ENCODE peak calls at places on chromosome 1, in ten cellular contexts. T, F, O, U, V, Y, I, P, E and G are unnamed samples.

GRCh38 chr1:149986486-149987296 is 23.8 kb downstream of the OTUD7B start:
- DNase-seq in T (no peak), F (no peak), O (no peak), U (no peak), V (no peak), Y (no peak), I (no peak), P (no peak), E (no peak), G (peak; percentile 65)

GRCh38 chr1:159071970-159072582 is 4.5 kb downstream of the AIM2 start:
- DNase-seq in T (no peak), F (no peak), O (no peak), U (peak; percentile 72), V (no peak), Y (no peak), I (peak; percentile 48), P (peak; percentile 40), E (no peak), G (peak; percentile 48)

GRCh38 chr1:12619396-12620141 is 1.6 kb upstream of the DHRS3 start:
- DNase-seq in T (peak; percentile 90), F (peak; percentile 87), O (peak; percentile 88), U (peak; percentile 78), V (peak; percentile 91), Y (peak; percentile 55), I (peak; percentile 74), P (peak; percentile 70), E (peak; percentile 89), G (peak; percentile 77)

GRCh38 chr1:67242016-67242415 is 65.7 kb upstream of the IL12RB2 start:
- DNase-seq in T (no peak), F (no peak), O (no peak), U (no peak), V (no peak), Y (no peak), I (no peak), P (no peak), E (no peak), G (no peak)

GRCh38 chr1:228744918-228745317 is 9.6 kb downstream of the RHOU start:
- DNase-seq in T (no peak), F (no peak), O (no peak), U (no peak), V (no peak), Y (no peak), I (no peak), P (no peak), E (no peak), G (no peak)

GRCh38 chr1:153343811-153344717 is 4.6 kb downstream of the PGLYRP4 start:
- DNase-seq in T (no peak), F (no peak), O (no peak), U (peak; percentile 56), V (peak; percentile 15), Y (no peak), I (no peak), P (no peak), E (no peak), G (no peak)

GRCh38 chr1:7104053-7104738 is 318.9 kb downstream of the CAMTA1 start:
- DNase-seq in T (no peak), F (no peak), O (no peak), U (no peak), V (no peak), Y (no peak), I (no peak), P (no peak), E (no peak), G (no peak)

GRCh38 chr1:193181526-193181925 is 4.9 kb downstream of the B3GALT2 start:
- DNase-seq in T (no peak), F (no peak), O (no peak), U (no peak), V (no peak), Y (no peak), I (no peak), P (no peak), E (no peak), G (no peak)

GRCh38 chr1:157326173-157326859 is 188.1 kb upstream of the ETV3 start:
- DNase-seq in T (no peak), F (no peak), O (no peak), U (no peak), V (no peak), Y (no peak), I (no peak), P (no peak), E (no peak), G (no peak)

GRCh38 chr1:175204285-175204684 is 11.7 kb upstream of the KIAA0040 start:
- DNase-seq in T (no peak), F (no peak), O (no peak), U (no peak), V (no peak), Y (no peak), I (no peak), P (no peak), E (no peak), G (no peak)

GRCh38 chr1:110053557-110054428 is 16.7 kb downstream of the ALX3 start:
- DNase-seq in T (peak; percentile 78), F (peak; percentile 61), O (peak; percentile 75), U (peak; percentile 9), V (peak; percentile 78), Y (no peak), I (no peak), P (peak; percentile 49), E (peak; percentile 73), G (no peak)

GRCh38 chr1:53094533-53094919 is 32.5 kb downstream of the PODN start:
- DNase-seq in T (no peak), F (no peak), O (no peak), U (no peak), V (no peak), Y (no peak), I (no peak), P (no peak), E (no peak), G (no peak)

GRCh38 chr1:246592695-246593094 is 26.4 kb downstream of the CNST start:
- DNase-seq in T (no peak), F (no peak), O (no peak), U (no peak), V (no peak), Y (no peak), I (no peak), P (no peak), E (no peak), G (peak; percentile 88)

GRCh38 chr1:44073528-44073927 is 42.3 kb upstream of the SLC6A9 start:
- DNase-seq in T (no peak), F (no peak), O (no peak), U (no peak), V (no peak), Y (no peak), I (no peak), P (no peak), E (no peak), G (no peak)

DNA sequence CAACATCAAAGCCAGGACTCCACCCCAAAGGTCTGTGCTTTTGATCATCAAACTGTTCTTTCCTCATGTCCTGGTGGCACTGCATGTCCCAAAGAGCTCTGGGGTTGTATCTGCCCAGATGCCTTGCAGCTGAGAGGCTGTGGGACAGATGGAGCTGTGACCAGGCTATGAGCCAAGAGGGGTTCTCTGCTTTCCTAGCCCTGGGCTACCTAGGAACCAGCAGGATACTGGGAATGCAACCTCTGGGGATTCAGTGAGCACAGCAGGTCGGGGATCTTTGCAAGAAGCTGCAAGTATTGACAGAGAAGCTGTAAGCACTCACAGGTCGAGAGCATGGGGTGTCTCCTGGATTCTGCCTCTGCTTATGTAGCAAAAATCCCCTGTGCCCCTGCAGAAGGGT is 186.6 kb downstream of the GRIK3 start:
- DNase-seq in T (no peak), F (no peak), O (no peak), U (no peak), V (no peak), Y (no peak), I (no peak), P (no peak), E (no peak), G (no peak)
- H3K27ac ChIP-seq in T (no peak overlapping the region), F (no peak overlapping the region), O (no peak overlapping the region), U (no peak overlapping the region), V (no peak overlapping the region), Y (no peak overlapping the region), I (no peak overlapping the region), P (no peak overlapping the region), E (no peak overlapping the region), G (no peak overlapping the region)

GRCh38 chr1:197922070-197922390 is 4.9 kb downstream of the LHX9 start:
- DNase-seq in T (no peak), F (no peak), O (no peak), U (no peak), V (no peak), Y (no peak), I (no peak), P (no peak), E (no peak), G (no peak)

GRCh38 chr1:197919523-197920301 is 2.5 kb downstream of the LHX9 start:
- DNase-seq in T (no peak), F (no peak), O (peak; percentile 40), U (no peak), V (no peak), Y (no peak), I (no peak), P (no peak), E (no peak), G (no peak)

GRCh38 chr1:197921235-197922069 is 4.3 kb downstream of the LHX9 start:
- DNase-seq in T (no peak), F (no peak), O (peak; percentile 46), U (no peak), V (peak; percentile 74), Y (no peak), I (no peak), P (no peak), E (no peak), G (no peak)

GRCh38 chr1:197918815-197919522 is 1.8 kb downstream of the LHX9 start:
- DNase-seq in T (no peak), F (no peak), O (no peak), U (no peak), V (no peak), Y (no peak), I (no peak), P (no peak), E (no peak), G (no peak)

GRCh38 chr1:197920345-197921117 is 3.4 kb downstream of the LHX9 start:
- DNase-seq in T (no peak), F (no peak), O (no peak), U (no peak), V (no peak), Y (no peak), I (no peak), P (no peak), E (no peak), G (no peak)
- H3K4me3 ChIP-seq in T (no peak overlapping the region), F (no peak overlapping the region), O (no peak overlapping the region), U (no peak overlapping the region), V (no peak overlapping the region), Y (no peak overlapping the region), I (no peak overlapping the region), P (no peak overlapping the region), E (no peak overlapping the region), G (no peak overlapping the region)

DNA sequence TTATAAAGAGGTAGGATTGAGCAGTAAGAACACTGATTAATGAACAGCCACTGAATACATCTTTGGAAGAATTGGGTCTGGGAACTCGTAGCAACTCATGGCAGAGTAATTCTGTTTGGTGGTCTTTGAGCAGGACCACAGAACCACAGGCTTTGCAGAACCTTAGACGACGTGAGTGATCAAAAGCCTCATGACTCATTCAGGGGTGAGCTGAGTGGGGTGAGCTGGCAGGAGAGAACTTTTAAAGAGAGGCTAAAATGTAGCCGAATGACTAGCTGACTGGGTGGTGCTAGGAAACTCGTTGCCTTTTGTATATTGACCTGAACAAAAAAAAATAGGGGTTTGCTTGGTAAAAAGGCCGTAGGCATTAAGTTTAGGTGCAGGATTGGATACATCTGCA is 313.8 kb downstream of the TGFB2 start:
- DNase-seq in T (no peak), F (no peak), O (no peak), U (no peak), V (no peak), Y (no peak), I (no peak), P (peak; percentile 43), E (no peak), G (peak; percentile 26)
- H3K27ac ChIP-seq in T (no peak overlapping the region), F (no peak overlapping the region), O (no peak overlapping the region), U (no peak overlapping the region), V (no peak overlapping the region), Y (no peak overlapping the region), I (peak overlapping the region; percentile 88), P (peak overlapping the region; percentile 74), E (no peak overlapping the region), G (no peak overlapping the region)

GRCh38 chr1:14600405-14601150 is 2.1 kb downstream of the KAZN start:
- DNase-seq in T (no peak), F (no peak), O (no peak), U (no peak), V (no peak), Y (no peak), I (no peak), P (no peak), E (no peak), G (no peak)
- H3K4me3 ChIP-seq in T (no peak overlapping the region), F (no peak overlapping the region), O (peak overlapping the region; percentile 51), U (no peak overlapping the region), V (peak overlapping the region; percentile 30), Y (no peak overlapping the region), I (no peak overlapping the region), P (no peak overlapping the region), E (no peak overlapping the region), G (no peak overlapping the region)